ENCODE peak calls at places on chromosomes 16 and 17, in five cellular contexts. N is psoas muscle, E is cardiac muscle cell, H is thoracic aorta, Y is left ventricle myocardium inferior. O is an unnamed sample. For H3K27me3, the result is how much of the 10 kb centered on the place peaks cover.

GRCh38 chr16:72974142-72974769 is 73.7 kb downstream of the ZFHX3 start:
- DNase-seq in H (no peak), E (no peak), Y (no peak), N (no peak), O (no peak)

GRCh38 chr17:38403491-38403890 is 24.8 kb upstream of the ARHGAP23 start:
- DNase-seq in H (no peak), N (no peak), Y (no peak), E (no peak), O (no peak)

GRCh38 chr17:8762012-8762411 is 3.7 kb upstream of the SPDYE4 start:
- DNase-seq in H (no peak), N (no peak), E (no peak), Y (no peak), O (no peak)

GRCh38 chr17:16820161-16820877 is 130.3 kb downstream of the CCDC144A start:
- DNase-seq in Y (peak), N (no peak), E (no peak), H (no peak), O (no peak)

GRCh38 chr17:47700471-47701449 is 6.8 kb downstream of the TBKBP1 start:
- DNase-seq in N (no peak), E (no peak), H (no peak), Y (no peak), O (no peak)

GRCh38 chr17:11178576-11178975 is 62.4 kb upstream of the SHISA6 start:
- DNase-seq in N (no peak), Y (no peak), E (no peak), H (no peak), O (no peak)

GRCh38 chr17:40886090-40886489 is 1.0 kb upstream of the KRT20 start:
- DNase-seq in E (no peak), Y (no peak), H (no peak), N (no peak), O (no peak)

GRCh38 chr17:12342609-12343248 is 322.1 kb downstream of the MAP2K4 start:
- DNase-seq in E (peak), N (no peak), Y (no peak), H (no peak), O (no peak)

GRCh38 chr16:64174327-64174726 is 947.5 kb downstream of the CDH11 start:
- DNase-seq in H (no peak), E (no peak), N (no peak), Y (no peak), O (no peak)

GRCh38 chr16:2697401-2697948 is 15.2 kb downstream of the KCTD5 start:
- DNase-seq in E (no peak), N (peak), Y (no peak), H (no peak), O (no peak)

GRCh38 chr17:2542456-2542855 is 30.8 kb upstream of the METTL16 start:
- DNase-seq in Y (no peak), N (no peak), E (no peak), H (no peak), O (no peak)

GRCh38 chr17:41404024-41404651 is 6.7 kb upstream of the KRT31 start:
- DNase-seq in H (no peak), E (no peak), Y (no peak), N (no peak), O (no peak)

GRCh38 chr17:30964878-30965277 is 6.0 kb upstream of the RNF135 start:
- DNase-seq in H (no peak), N (peak), E (no peak), Y (no peak), O (no peak)

GRCh38 chr16:28292731-28293588 is 635 bp downstream of the SBK1 start:
- DNase-seq in H (no peak), N (peak), Y (no peak), E (peak), O (peak)

GRCh38 chr16:57000271-57001025 is 11.1 kb downstream of the NLRC5 start:
- DNase-seq in N (peak), Y (peak), H (peak), E (no peak), O (peak)

GRCh38 chr16:71610936-71611871 is 14.8 kb upstream of the MARVELD3 start:
- DNase-seq in H (no peak), N (peak), Y (peak), E (peak), O (peak)

GRCh38 chr17:48429638-48430586 is at the start of gene SKAP1:
- DNase-seq in E (no peak), Y (no peak), H (no peak), N (no peak), O (peak)

GRCh38 chr17:72432143-72432604 is 311.4 kb downstream of the SOX9 start:
- DNase-seq in H (no peak), E (no peak), Y (no peak), N (no peak), O (no peak)

GRCh38 chr16:11372073-11372923 is 27.0 kb downstream of the RMI2 start:
- DNase-seq in E (no peak), H (no peak), Y (no peak), N (no peak), O (no peak)

GRCh38 chr17:39357978-39358377 is 43.4 kb downstream of the FBXL20 start:
- DNase-seq in H (no peak), N (no peak), Y (no peak), E (no peak), O (no peak)

GRCh38 chr16:22071352-22071923 is 20.9 kb upstream of the VWA3A start:
- DNase-seq in Y (no peak), H (no peak), E (no peak), N (no peak), O (no peak)

GRCh38 chr17:49676276-49676868 is 1.5 kb downstream of the SPOP start:
- DNase-seq in Y (no peak), N (no peak), E (no peak), H (no peak), O (peak)

GRCh38 chr16:27363797-27364196 is 38.2 kb upstream of the IL21R start:
- DNase-seq in N (no peak), E (no peak), Y (no peak), H (no peak), O (no peak)

GRCh38 chr17:42565523-42566214 is 1.2 kb upstream of the MLX start:
- DNase-seq in N (no peak), E (no peak), Y (no peak), H (no peak), O (no peak)
- H3K27ac ChIP-seq in N (peak), E (peak), Y (peak), H (peak), O (peak)

GRCh38 chr17:73972901-73973300 is 230.6 kb upstream of the RPL38 start:
- DNase-seq in Y (no peak), H (no peak), N (no peak), E (no peak), O (no peak)
- H3K27me3 ChIP-seq in Y (half or more), H (under half), N (under half), E (under half), O (under half)

DNA sequence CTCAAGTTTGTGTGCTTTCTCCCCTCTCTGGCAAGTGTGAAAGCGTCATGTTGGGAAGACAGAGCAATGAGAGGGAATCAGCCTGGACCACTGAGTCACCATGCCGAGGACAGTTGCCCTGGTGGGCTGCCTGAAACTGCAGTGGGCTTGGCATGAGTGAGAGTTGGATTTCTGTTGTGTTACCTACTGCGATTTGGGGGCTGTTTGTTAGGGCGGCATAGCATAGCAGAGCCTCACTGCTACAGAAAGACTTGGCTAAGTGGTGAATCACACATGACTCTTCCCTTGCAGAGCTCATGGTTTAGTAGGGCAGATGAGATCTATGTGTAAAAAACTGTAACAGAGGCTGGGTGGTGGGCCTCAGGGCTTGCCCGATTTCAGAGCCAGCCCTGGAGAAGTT is 324.6 kb downstream of the C16orf95 start:
- DNase-seq in Y (no peak), N (no peak), E (no peak), H (no peak), O (no peak)
- H3K27ac ChIP-seq in Y (no peak), N (no peak), E (no peak), H (no peak), O (no peak)

GRCh38 chr16:85146532-85146797 is 34.2 kb upstream of the CIBAR2 start:
- DNase-seq in H (no peak), N (no peak), E (no peak), Y (no peak), O (no peak)

GRCh38 chr16:85145734-85146531 is 33.7 kb upstream of the CIBAR2 start:
- DNase-seq in H (no peak), Y (no peak), N (no peak), E (no peak), O (no peak)

GRCh38 chr16:85144026-85144915 is 32.0 kb upstream of the CIBAR2 start:
- DNase-seq in H (no peak), N (no peak), Y (no peak), E (no peak), O (no peak)

GRCh38 chr16:85146922-85147651 is 34.8 kb upstream of the CIBAR2 start:
- DNase-seq in H (no peak), E (no peak), N (peak), Y (no peak), O (no peak)

GRCh38 chr16:85145188-85145587 is 32.9 kb upstream of the CIBAR2 start:
- DNase-seq in E (no peak), H (no peak), Y (no peak), N (no peak), O (no peak)
- H3K27me3 ChIP-seq in E (under half), H (under half), Y (under half), N (under half), O (under half)

GRCh38 chr16:55499281-55499680 is 9.6 kb upstream of the LPCAT2 start:
- DNase-seq in Y (no peak), H (no peak), E (no peak), N (no peak), O (no peak)
- H3K27ac ChIP-seq in Y (peak), H (peak), E (peak), N (no peak), O (no peak)

GRCh38 chr17:58503876-58504275 is 10.6 kb downstream of the MTMR4 start:
- DNase-seq in E (no peak), N (no peak), H (no peak), Y (no peak), O (no peak)
- H3K27me3 ChIP-seq in E (under half), N (under half), H (under half), Y (under half), O (under half)

DNA sequence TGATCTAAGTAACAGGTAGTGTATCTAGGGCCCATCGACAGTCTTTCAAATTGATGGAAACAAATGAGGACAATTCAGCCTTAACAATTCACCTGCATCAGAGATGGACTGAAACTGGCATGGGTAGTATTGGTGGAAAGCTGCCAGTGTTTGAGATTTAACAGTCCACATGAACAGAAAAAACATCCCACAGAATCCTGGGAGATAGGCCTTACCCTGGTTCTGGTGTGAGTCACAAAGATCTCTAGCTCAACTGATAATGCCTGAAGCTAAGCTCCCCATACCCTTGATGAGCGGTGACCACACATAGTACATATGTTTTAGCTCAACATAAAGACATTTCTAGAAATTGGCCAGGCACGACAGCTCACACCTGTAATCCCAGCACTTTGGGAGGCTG is 21.9 kb downstream of the CRK start:
- DNase-seq in N (no peak), Y (no peak), H (no peak), E (no peak), O (no peak)
- H3K27ac ChIP-seq in N (no peak), Y (peak), H (no peak), E (no peak), O (no peak)

O was measured in CD4-positive, alpha-beta memory T cell.